ENCODE peak calls at places on chromosomes 11 and 22, in four cellular contexts. R is K562, V is H1, D is HepG2. W is an unnamed sample.

GRCh38 chr11:64694821-64695365 is 28.1 kb downstream of the NRXN2 start:
- DNase-seq in R (no peak), D (no peak), V (no peak), W (no peak)

GRCh38 chr11:48094643-48095339 is 114.4 kb downstream of the PTPRJ start:
- DNase-seq in V (no peak), D (no peak), R (no peak), W (no peak)

GRCh38 chr11:85823816-85824215 is 12.9 kb upstream of the SYTL2 start:
- DNase-seq in R (no peak), V (no peak), D (no peak), W (no peak)

GRCh38 chr22:33914131-33914530 is 6.1 kb downstream of the LARGE1 start:
- DNase-seq in V (no peak), D (no peak), R (no peak), W (no peak)

GRCh38 chr22:24380220-24381218 is 46.9 kb upstream of the ADORA2A start:
- DNase-seq in R (no peak), V (no peak), D (no peak), W (no peak)

GRCh38 chr11:115198301-115198700 is 305.9 kb downstream of the CADM1 start:
- DNase-seq in V (no peak), D (no peak), R (no peak), W (no peak)

GRCh38 chr11:33751878-33752277 is 15.7 kb upstream of the CD59 start:
- DNase-seq in V (no peak), D (no peak), R (no peak), W (no peak)

GRCh38 chr22:44549701-44550100 is 51.7 kb upstream of the RTL6 start:
- DNase-seq in V (no peak), R (no peak), D (no peak), W (no peak)

GRCh38 chr11:79896258-79896657 is 455.4 kb upstream of the TENM4 start:
- DNase-seq in D (no peak), R (no peak), V (no peak), W (no peak)

GRCh38 chr11:34446389-34446788 is 7.7 kb downstream of the CAT start:
- DNase-seq in V (no peak), R (peak; percentile 26), D (no peak), W (no peak)

GRCh38 chr11:70420496-70420895 is 22.2 kb downstream of the CTTN start:
- DNase-seq in D (no peak), V (no peak), R (no peak), W (no peak)
- H4K20me1 ChIP-seq in D (no peaks in the 10 kb centered on the region), V (peaks cover 18% of the 10 kb centered on the region), R (peaks cover 35% of the 10 kb centered on the region), W (peaks cover 3% of the 10 kb centered on the region)

GRCh38 chr11:1746516-1746931 is 3.9 kb downstream of the IFITM10 start:
- DNase-seq in R (no peak), D (no peak), V (no peak), W (no peak)
- TF ChIP-seq JUN in R (no peak), D (no peak), V (no peak), W (no peak)

GRCh38 chr11:75563978-75564552 is 2.0 kb downstream of the SERPINH1 start:
- DNase-seq in D (peak; percentile 45), R (peak; percentile 78), V (no peak), W (peak; percentile 85)

GRCh38 chr11:75562048-75562835 is at the start of gene SERPINH1:
- DNase-seq in D (peak; percentile 81), V (no peak), R (peak; percentile 93), W (peak; percentile 71)

GRCh38 chr11:75563501-75563977 is 1.5 kb downstream of the SERPINH1 start:
- DNase-seq in V (no peak), R (no peak), D (no peak), W (peak; percentile 24)

GRCh38 chr11:75561426-75562047 is 516 bp upstream of the SERPINH1 start:
- DNase-seq in R (no peak), V (no peak), D (no peak), W (peak; percentile 20)

GRCh38 chr11:75562836-75563484 is 907 bp downstream of the SERPINH1 start:
- DNase-seq in R (peak; percentile 65), D (no peak), V (no peak), W (peak; percentile 72)
- H2AFZ ChIP-seq in R (peak overlapping the region; percentile 86), D (no peak overlapping the region), V (no peak overlapping the region), W (no peak overlapping the region)

DNA sequence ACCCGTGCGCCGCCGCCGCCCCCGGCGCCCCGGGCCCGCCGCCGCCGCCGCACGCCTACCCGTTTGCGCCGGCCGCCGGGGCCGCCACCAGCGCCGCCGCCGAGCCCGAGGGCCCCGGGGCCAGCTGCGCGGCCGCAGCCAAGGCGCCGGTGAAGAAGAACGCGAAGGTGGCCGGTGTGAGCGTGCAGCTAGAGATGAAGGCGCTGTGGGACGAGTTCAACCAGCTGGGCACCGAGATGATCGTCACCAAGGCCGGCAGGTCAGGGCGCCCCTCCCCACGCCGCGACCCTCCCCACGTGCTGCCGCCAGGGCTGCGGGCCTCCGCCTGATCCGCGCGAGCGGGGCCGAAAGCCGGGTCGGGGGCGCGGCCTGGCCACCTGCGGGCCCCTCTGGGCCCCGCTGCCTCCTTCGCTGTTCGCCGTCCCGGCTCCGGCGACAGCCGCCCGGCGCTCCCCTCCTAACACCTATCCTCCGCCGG is 483 bp downstream of the TBX1 start:
- DNase-seq in R (no peak), V (no peak), D (no peak), W (no peak)
- H4K20me1 ChIP-seq in R (peaks cover 21% of the 10 kb centered on the region), V (peaks cover 24% of the 10 kb centered on the region), D (no peaks in the 10 kb centered on the region), W (no peaks in the 10 kb centered on the region)

GRCh38 chr22:50582562-50583293 is at the start of gene CHKB:
- DNase-seq in D (peak; percentile 95), V (peak; percentile 88), R (peak; percentile 97), W (peak; percentile 98)

GRCh38 chr22:50581950-50582561 is 593 bp downstream of the CHKB start:
- DNase-seq in D (no peak), V (no peak), R (no peak), W (no peak)

GRCh38 chr22:50585238-50585637 is 2.6 kb upstream of the CHKB start:
- DNase-seq in D (no peak), R (no peak), V (no peak), W (no peak)

GRCh38 chr22:50584106-50585096 is 1.8 kb upstream of the CHKB start:
- DNase-seq in V (no peak), R (no peak), D (peak; percentile 18), W (no peak)

GRCh38 chr22:50583294-50583865 is 731 bp upstream of the CHKB start:
- DNase-seq in D (peak; percentile 18), V (no peak), R (no peak), W (no peak)
- TF ChIP-seq JUN in D (no peak), V (no peak), R (no peak), W (no peak)

GRCh38 chr11:35555238-35555887 is 29.9 kb upstream of the PAMR1 start:
- DNase-seq in V (no peak), D (no peak), R (no peak), W (no peak)
- H2AFZ ChIP-seq in V (peak overlapping the region; percentile 44), D (no peak overlapping the region), R (no peak overlapping the region), W (no peak overlapping the region)

GRCh38 chr11:78406568-78407196 is 10.9 kb downstream of the GAB2 start:
- DNase-seq in R (no peak), V (no peak), D (no peak), W (no peak)

GRCh38 chr11:78402842-78403241 is 14.8 kb downstream of the GAB2 start:
- DNase-seq in V (no peak), R (no peak), D (no peak), W (no peak)

GRCh38 chr11:78414321-78415051 is 3.1 kb downstream of the GAB2 start:
- DNase-seq in R (peak; percentile 60), D (no peak), V (no peak), W (peak; percentile 23)

GRCh38 chr11:78408619-78409018 is 9.0 kb downstream of the GAB2 start:
- DNase-seq in D (no peak), V (no peak), R (no peak), W (no peak)
- H4K20me1 ChIP-seq in D (no peaks in the 10 kb centered on the region), V (no peaks in the 10 kb centered on the region), R (no peaks in the 10 kb centered on the region), W (peaks cover 6% of the 10 kb centered on the region)

DNA sequence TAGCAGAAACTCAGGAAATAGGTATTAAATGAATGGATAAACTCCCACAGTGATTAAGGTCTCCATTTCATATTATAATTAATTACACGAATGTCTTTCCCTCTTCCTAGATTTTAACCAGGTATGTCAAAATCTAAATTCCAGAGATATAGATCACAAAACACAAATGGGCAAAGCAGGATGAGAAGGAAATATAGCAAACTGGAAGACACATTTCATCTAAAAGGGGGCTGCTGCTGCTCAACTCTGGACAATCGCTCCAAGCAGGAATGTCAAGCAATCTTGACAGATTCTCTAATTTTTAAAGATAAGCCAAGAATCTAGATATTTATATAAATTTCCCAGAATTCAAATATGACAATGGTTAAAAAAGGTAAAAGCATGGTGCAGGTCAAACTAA is 554.2 kb upstream of the CCDC90B start:
- DNase-seq in R (no peak), D (no peak), V (no peak), W (no peak)
- TF ChIP-seq JUN in R (no peak), D (no peak), V (no peak), W (no peak)

W was measured in endothelial cell of umbilical vein.